ENCODE peak calls at places on chromosomes 16 and 17, in eight cellular contexts. Y is IMR-90, R is tibial artery, O is stomach, I is heart left ventricle, U is left ventricle myocardium inferior, S is small intestine, B is suprapubic skin. J is an unnamed sample. For H3K4me1, the result is how much of the 10 kb centered on the place peaks cover.

GRCh38 chr16:50667497-50668367 is 13.4 kb downstream of the SNX20 start:
- DNase-seq in Y (no peak), R (no peak), O (no peak), I (no peak), U (no peak), S (no peak), B (no peak), J (no peak)

GRCh38 chr16:89841275-89841674 is 13.0 kb downstream of the SPIRE2 start:
- DNase-seq in Y (no peak), R (no peak), O (no peak), I (no peak), U (no peak), S (no peak), B (no peak), J (no peak)

GRCh38 chr16:67594256-67594915 is 32.1 kb downstream of the CTCF start:
- DNase-seq in Y (no peak), R (no peak), O (no peak), I (no peak), U (no peak), S (no peak), B (no peak), J (no peak)

GRCh38 chr17:19317359-19318095 is 45.0 kb downstream of the B9D1 start:
- DNase-seq in Y (peak), R (no peak), O (peak), I (peak), U (peak), S (peak), B (peak), J (peak)

GRCh38 chr16:80577485-80578280 is 36.9 kb downstream of the DYNLRB2 start:
- DNase-seq in Y (no peak), R (no peak), O (peak), I (no peak), U (no peak), S (peak), B (no peak), J (no peak)

GRCh38 chr17:62052765-62053338 is 12.2 kb downstream of the MED13 start:
- DNase-seq in Y (no peak), R (no peak), O (no peak), I (no peak), U (no peak), S (no peak), B (no peak), J (no peak)

GRCh38 chr17:57607553-57608120 is 137.5 kb downstream of the CCDC182 start:
- DNase-seq in Y (no peak), R (peak), O (no peak), I (no peak), U (no peak), S (no peak), B (peak), J (no peak)

GRCh38 chr16:89090182-89090630 is 3.4 kb upstream of the ACSF3 start:
- DNase-seq in Y (no peak), R (no peak), O (peak), I (no peak), U (no peak), S (no peak), B (no peak), J (no peak)

GRCh38 chr17:67488161-67488560 is 111.1 kb downstream of the PITPNC1 start:
- DNase-seq in Y (no peak), R (peak), O (no peak), I (peak), U (peak), S (no peak), B (peak), J (no peak)

GRCh38 chr16:46732561-46732960 is 15.6 kb downstream of the MYLK3 start:
- DNase-seq in Y (no peak), R (no peak), O (no peak), I (no peak), U (no peak), S (no peak), B (no peak), J (no peak)

GRCh38 chr16:21097151-21097550 is 53.5 kb downstream of the DNAH3 start:
- DNase-seq in Y (peak), R (no peak), O (no peak), I (no peak), U (no peak), S (no peak), B (no peak), J (no peak)

GRCh38 chr16:3088450-3088849 is 10.6 kb downstream of the ZSCAN10 start:
- DNase-seq in Y (no peak), R (no peak), O (no peak), I (no peak), U (no peak), S (no peak), B (no peak), J (no peak)

GRCh38 chr17:38674013-38674748 is 576 bp downstream of the EPOP start:
- DNase-seq in Y (no peak), R (no peak), O (peak), I (peak), U (peak), S (no peak), B (no peak), J (no peak)

GRCh38 chr16:1565083-1565805 is 31.8 kb downstream of the TMEM204 start:
- DNase-seq in Y (no peak), R (no peak), O (no peak), I (no peak), U (no peak), S (no peak), B (no peak), J (no peak)

GRCh38 chr16:71723537-71724319 is 773 bp downstream of the PHLPP2 start:
- DNase-seq in Y (peak), R (peak), O (peak), I (peak), U (peak), S (peak), B (peak), J (peak)

GRCh38 chr16:17367932-17368331 is 102.8 kb downstream of the XYLT1 start:
- DNase-seq in Y (peak), R (no peak), O (no peak), I (no peak), U (no peak), S (no peak), B (no peak), J (no peak)

GRCh38 chr16:69166946-69167930 is 19.7 kb upstream of the SNTB2 start:
- DNase-seq in Y (peak), R (no peak), O (no peak), I (no peak), U (no peak), S (no peak), B (no peak), J (no peak)

GRCh38 chr16:2769675-2770056 is 7.4 kb downstream of the ELOB start:
- DNase-seq in Y (no peak), R (no peak), O (peak), I (no peak), U (no peak), S (peak), B (peak), J (no peak)

GRCh38 chr17:73750975-73751374 is 106.7 kb upstream of the SDK2 start:
- DNase-seq in Y (no peak), R (no peak), O (peak), I (no peak), U (no peak), S (peak), B (no peak), J (no peak)

GRCh38 chr16:1534021-1535020 is 855 bp downstream of the TMEM204 start:
- DNase-seq in Y (peak), R (no peak), O (no peak), I (no peak), U (no peak), S (no peak), B (no peak), J (no peak)

GRCh38 chr17:44348988-44349364 is 3.9 kb downstream of the GRN start:
- DNase-seq in Y (no peak), R (no peak), O (no peak), I (no peak), U (no peak), S (no peak), B (no peak), J (no peak)

GRCh38 chr17:61635913-61636432 is 45.0 kb upstream of the NACA2 start:
- DNase-seq in Y (peak), R (no peak), O (peak), I (no peak), U (no peak), S (peak), B (no peak), J (peak)

GRCh38 chr17:15912416-15912955 is 32.4 kb upstream of the ADORA2B start:
- DNase-seq in Y (no peak), R (no peak), O (peak), I (no peak), U (no peak), S (no peak), B (no peak), J (no peak)

GRCh38 chr16:8571061-8571596 is 19.2 kb downstream of the TMEM114 start:
- DNase-seq in Y (peak), R (no peak), O (no peak), I (no peak), U (no peak), S (no peak), B (no peak), J (peak)

DNA sequence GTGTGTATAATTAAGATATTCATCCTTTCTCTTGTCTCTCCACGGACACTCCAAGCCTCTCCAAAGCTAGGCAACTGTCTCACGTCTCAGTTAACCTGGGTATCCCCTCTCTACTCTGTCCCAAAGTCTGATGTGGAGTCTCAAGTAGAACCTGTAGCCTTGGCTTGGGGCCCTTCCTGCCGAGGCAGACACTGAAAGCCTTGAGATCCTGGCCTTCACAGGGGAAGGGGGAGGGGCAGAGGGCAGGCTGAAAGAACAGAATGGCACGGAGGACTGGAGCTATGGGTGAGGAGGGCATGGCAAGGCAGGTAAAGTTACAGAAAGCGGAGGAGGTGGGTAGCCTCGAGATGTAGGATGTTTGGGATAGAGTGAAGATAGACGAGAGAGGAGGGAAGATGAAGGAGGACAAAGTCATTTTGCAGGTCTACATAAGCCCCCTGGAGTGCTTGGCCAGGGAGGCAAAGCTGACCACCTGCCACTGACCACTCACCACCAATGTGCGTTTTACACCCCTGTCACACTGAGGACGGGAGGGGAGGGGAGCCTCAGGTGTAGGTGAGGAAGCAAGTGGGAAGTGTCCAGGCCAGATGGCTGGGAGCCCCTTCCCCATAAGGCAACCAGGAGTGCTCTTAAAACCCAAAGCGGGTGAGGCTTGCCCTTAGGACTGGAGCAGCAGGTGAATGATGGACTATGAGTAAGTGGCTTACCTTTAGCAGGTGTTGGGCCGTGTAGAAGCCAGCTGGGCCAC is 1.3 kb downstream of the FDXR start:
- DNase-seq in Y (no peak), R (no peak), O (no peak), I (no peak), U (no peak), S (no peak), B (no peak), J (no peak)
- H3K4me3 ChIP-seq in Y (peak), R (no peak), O (peak), I (no peak), U (peak), S (no peak), B (peak), J (peak)

GRCh38 chr16:49598386-49599170 is 225.0 kb downstream of the C16orf78 start:
- DNase-seq in Y (no peak), R (peak), O (peak), I (no peak), U (no peak), S (no peak), B (peak), J (no peak)

GRCh38 chr16:49597796-49598195 is 224.2 kb downstream of the C16orf78 start:
- DNase-seq in Y (no peak), R (no peak), O (peak), I (no peak), U (no peak), S (no peak), B (no peak), J (peak)

GRCh38 chr16:49594706-49595534 is 221.3 kb downstream of the C16orf78 start:
- DNase-seq in Y (no peak), R (peak), O (peak), I (no peak), U (no peak), S (no peak), B (no peak), J (no peak)

GRCh38 chr16:49596699-49597291 is 223.2 kb downstream of the C16orf78 start:
- DNase-seq in Y (no peak), R (peak), O (peak), I (no peak), U (no peak), S (no peak), B (no peak), J (peak)

GRCh38 chr16:49596119-49596518 is 222.5 kb downstream of the C16orf78 start:
- DNase-seq in Y (peak), R (peak), O (peak), I (no peak), U (no peak), S (no peak), B (no peak), J (peak)
- H3K4me1 ChIP-seq in Y (under half), R (under half), O (under half), I (under half), U (under half), S (under half), B (under half), J (under half)

GRCh38 chr17:50154604-50155003 is 4.1 kb upstream of the PPP1R9B start:
- DNase-seq in Y (no peak), R (no peak), O (no peak), I (no peak), U (no peak), S (no peak), B (no peak), J (no peak)

GRCh38 chr17:50152736-50153135 is 2.3 kb upstream of the PPP1R9B start:
- DNase-seq in Y (no peak), R (no peak), O (no peak), I (no peak), U (no peak), S (no peak), B (no peak), J (no peak)

GRCh38 chr17:50153650-50154575 is 3.4 kb upstream of the PPP1R9B start:
- DNase-seq in Y (no peak), R (peak), O (peak), I (peak), U (peak), S (peak), B (no peak), J (no peak)

GRCh38 chr17:50157891-50158290 is 7.4 kb upstream of the PPP1R9B start:
- DNase-seq in Y (no peak), R (no peak), O (no peak), I (no peak), U (no peak), S (no peak), B (no peak), J (no peak)

GRCh38 chr17:50155115-50155819 is 4.8 kb upstream of the PPP1R9B start:
- DNase-seq in Y (peak), R (peak), O (no peak), I (no peak), U (no peak), S (no peak), B (no peak), J (peak)
- H3K4me3 ChIP-seq in Y (no peak), R (peak), O (no peak), I (no peak), U (no peak), S (no peak), B (no peak), J (no peak)

DNA sequence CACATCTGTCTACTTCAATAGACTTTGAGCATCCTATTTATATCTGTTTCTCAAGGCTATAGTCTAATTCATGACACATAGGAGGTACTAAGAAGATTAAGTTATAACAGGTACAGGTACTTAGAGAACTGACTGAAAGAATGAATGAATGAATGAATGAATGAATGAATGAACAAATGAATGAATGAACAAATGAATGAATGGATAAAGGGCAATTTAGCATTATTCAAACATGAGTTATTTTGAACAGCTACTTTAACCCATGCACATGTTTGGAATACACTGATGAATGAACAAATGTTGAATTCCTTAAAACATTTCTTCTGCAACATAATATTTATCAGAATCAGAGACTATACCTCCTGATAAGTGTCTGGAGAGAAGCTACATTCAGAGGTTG is 1165.6 kb upstream of the CDH8 start:
- DNase-seq in Y (no peak), R (no peak), O (no peak), I (no peak), U (no peak), S (no peak), B (no peak), J (no peak)
- H3K4me1 ChIP-seq in Y (under half), R (under half), O (under half), I (under half), U (under half), S (under half), B (under half), J (under half)

GRCh38 chr17:66467766-66468165 is 165.4 kb downstream of the PRKCA start:
- DNase-seq in Y (peak), R (no peak), O (no peak), I (no peak), U (no peak), S (no peak), B (no peak), J (no peak)

GRCh38 chr17:66466933-66467367 is 164.5 kb downstream of the PRKCA start:
- DNase-seq in Y (peak), R (no peak), O (no peak), I (no peak), U (no peak), S (no peak), B (no peak), J (no peak)

GRCh38 chr17:66466421-66466820 is 164.0 kb downstream of the PRKCA start:
- DNase-seq in Y (no peak), R (no peak), O (no peak), I (no peak), U (no peak), S (no peak), B (no peak), J (no peak)

GRCh38 chr17:66465701-66466100 is 163.3 kb downstream of the PRKCA start:
- DNase-seq in Y (no peak), R (no peak), O (no peak), I (no peak), U (no peak), S (no peak), B (no peak), J (no peak)

GRCh38 chr17:66464921-66465320 is 162.5 kb downstream of the PRKCA start:
- DNase-seq in Y (peak), R (no peak), O (no peak), I (no peak), U (no peak), S (no peak), B (no peak), J (no peak)
- H3K4me3 ChIP-seq in Y (no peak), R (no peak), O (no peak), I (no peak), U (no peak), S (no peak), B (no peak), J (no peak)

GRCh38 chr16:12094537-12095265 is 118.2 kb downstream of the SNX29 start:
- DNase-seq in Y (no peak), R (peak), O (no peak), I (no peak), U (no peak), S (no peak), B (peak), J (no peak)

GRCh38 chr16:12096162-12096781 is 119.7 kb downstream of the SNX29 start:
- DNase-seq in Y (peak), R (no peak), O (no peak), I (no peak), U (no peak), S (no peak), B (no peak), J (no peak)

GRCh38 chr16:12093902-12094301 is 117.4 kb downstream of the SNX29 start:
- DNase-seq in Y (no peak), R (no peak), O (no peak), I (no peak), U (no peak), S (no peak), B (no peak), J (no peak)

GRCh38 chr16:12096828-12097522 is 120.4 kb downstream of the SNX29 start:
- DNase-seq in Y (no peak), R (no peak), O (no peak), I (no peak), U (no peak), S (no peak), B (no peak), J (no peak)

GRCh38 chr16:12095275-12096161 is 119.0 kb downstream of the SNX29 start:
- DNase-seq in Y (peak), R (peak), O (peak), I (peak), U (peak), S (peak), B (peak), J (peak)
- H3K4me1 ChIP-seq in Y (under half), R (under half), O (half or more), I (under half), U (half or more), S (under half), B (under half), J (under half)

J was measured in HAP-1.